ENCODE peak calls at places on chromosomes 2 and 18, in eight cellular contexts. V is pancreas, Y is epithelial cell of esophagus, E is aorta, B is IMR-90, U is body of pancreas, M is lower lobe of right lung, Q is mucosa of descending colon. A is an unnamed sample.

GRCh38 chr2:155846249-155846648 is 486.3 kb downstream of the NR4A2 start:
- DNase-seq in E (no peak), B (no peak), V (no peak), Y (peak; percentile 69), Q (no peak), M (no peak), U (no peak), A (no peak)

GRCh38 chr2:119724656-119725485 is 34.9 kb upstream of the PTPN4 start:
- DNase-seq in Y (no peak), B (no peak), U (no peak), Q (no peak), E (no peak), V (no peak), M (no peak), A (no peak)

GRCh38 chr2:31031132-31031706 is 107.0 kb downstream of the GALNT14 start:
- DNase-seq in Q (no peak), M (no peak), V (no peak), Y (no peak), U (no peak), E (no peak), B (no peak), A (no peak)

GRCh38 chr18:8801263-8801901 is 96.0 kb downstream of the MTCL1 start:
- DNase-seq in U (no peak), Q (no peak), B (peak; percentile 98), V (no peak), M (no peak), Y (peak; percentile 80), E (no peak), A (no peak)

GRCh38 chr2:233706720-233707119 is 6.0 kb upstream of the UGT1A5 start:
- DNase-seq in U (no peak), Y (peak; percentile 70), Q (no peak), V (no peak), M (no peak), E (no peak), B (peak; percentile 55), A (no peak)

GRCh38 chr18:25042641-25043051 is 309.3 kb downstream of the ZNF521 start:
- DNase-seq in Y (no peak), B (no peak), M (no peak), U (no peak), E (no peak), Q (peak; percentile 4), V (no peak), A (no peak)

GRCh38 chr18:4040391-4041172 is 414.5 kb downstream of the DLGAP1 start:
- DNase-seq in E (no peak), B (no peak), U (no peak), V (no peak), Q (no peak), Y (peak; percentile 38), M (no peak), A (no peak)

GRCh38 chr18:22552254-22552653 is 134.5 kb upstream of the CTAGE1 start:
- DNase-seq in V (no peak), E (no peak), M (no peak), Y (no peak), U (no peak), B (no peak), Q (no peak), A (no peak)

GRCh38 chr2:58042486-58042970 is 4.1 kb upstream of the VRK2 start:
- DNase-seq in Y (peak; percentile 91), M (no peak), U (no peak), E (no peak), V (no peak), Q (peak; percentile 11), B (peak; percentile 89), A (peak; percentile 14)

GRCh38 chr2:28681216-28681981 is 70.2 kb upstream of the PPP1CB start:
- DNase-seq in E (peak; percentile 79), B (peak; percentile 81), M (no peak), U (peak; percentile 41), Y (peak; percentile 69), V (no peak), Q (no peak), A (no peak)

GRCh38 chr2:152445791-152446201 is 110.8 kb downstream of the FMNL2 start:
- DNase-seq in Y (peak; percentile 90), M (no peak), E (no peak), V (no peak), U (no peak), B (peak; percentile 94), Q (no peak), A (no peak)

GRCh38 chr18:70920840-70921374 is 632.1 kb downstream of the SOCS6 start:
- DNase-seq in B (no peak), M (no peak), E (no peak), V (no peak), U (no peak), Y (no peak), Q (no peak), A (no peak)

GRCh38 chr2:214261683-214262082 is 149.2 kb upstream of the VWC2L start:
- DNase-seq in E (no peak), Y (peak; percentile 5), M (no peak), V (no peak), U (no peak), Q (no peak), B (peak; percentile 8), A (no peak)

GRCh38 chr2:31420936-31421335 is 6.4 kb upstream of the XDH start:
- DNase-seq in V (no peak), M (no peak), B (no peak), E (no peak), Q (no peak), U (no peak), Y (peak; percentile 30), A (no peak)

GRCh38 chr2:176769499-176770350 is 442.9 kb upstream of the HNRNPA3 start:
- DNase-seq in V (no peak), M (no peak), U (no peak), B (no peak), Y (no peak), Q (no peak), E (no peak), A (no peak)

GRCh38 chr18:10559566-10560456 is 34.0 kb downstream of the NAPG start:
- DNase-seq in U (no peak), E (no peak), M (no peak), V (no peak), Q (no peak), Y (peak; percentile 24), B (peak; percentile 28), A (no peak)

GRCh38 chr2:224982226-224982625 is 60.0 kb downstream of the DOCK10 start:
- DNase-seq in E (no peak), Q (no peak), Y (no peak), U (peak; percentile 12), B (no peak), V (no peak), M (no peak), A (no peak)
- H3K4me3 ChIP-seq in E (peak overlapping the region; percentile 94), Q (no peak overlapping the region), Y (no peak overlapping the region), U (no peak overlapping the region), B (no peak overlapping the region), V (no peak overlapping the region), M (peak overlapping the region; percentile 20), A (no peak overlapping the region)

GRCh38 chr2:130319536-130319935 is 23.2 kb upstream of the IMP4 start:
- DNase-seq in E (no peak), B (no peak), M (no peak), U (no peak), Y (peak; percentile 68), V (no peak), Q (no peak), A (no peak)
- H3K4me3 ChIP-seq in E (no peak overlapping the region), B (no peak overlapping the region), M (no peak overlapping the region), U (no peak overlapping the region), Y (no peak overlapping the region), V (no peak overlapping the region), Q (no peak overlapping the region), A (no peak overlapping the region)

DNA sequence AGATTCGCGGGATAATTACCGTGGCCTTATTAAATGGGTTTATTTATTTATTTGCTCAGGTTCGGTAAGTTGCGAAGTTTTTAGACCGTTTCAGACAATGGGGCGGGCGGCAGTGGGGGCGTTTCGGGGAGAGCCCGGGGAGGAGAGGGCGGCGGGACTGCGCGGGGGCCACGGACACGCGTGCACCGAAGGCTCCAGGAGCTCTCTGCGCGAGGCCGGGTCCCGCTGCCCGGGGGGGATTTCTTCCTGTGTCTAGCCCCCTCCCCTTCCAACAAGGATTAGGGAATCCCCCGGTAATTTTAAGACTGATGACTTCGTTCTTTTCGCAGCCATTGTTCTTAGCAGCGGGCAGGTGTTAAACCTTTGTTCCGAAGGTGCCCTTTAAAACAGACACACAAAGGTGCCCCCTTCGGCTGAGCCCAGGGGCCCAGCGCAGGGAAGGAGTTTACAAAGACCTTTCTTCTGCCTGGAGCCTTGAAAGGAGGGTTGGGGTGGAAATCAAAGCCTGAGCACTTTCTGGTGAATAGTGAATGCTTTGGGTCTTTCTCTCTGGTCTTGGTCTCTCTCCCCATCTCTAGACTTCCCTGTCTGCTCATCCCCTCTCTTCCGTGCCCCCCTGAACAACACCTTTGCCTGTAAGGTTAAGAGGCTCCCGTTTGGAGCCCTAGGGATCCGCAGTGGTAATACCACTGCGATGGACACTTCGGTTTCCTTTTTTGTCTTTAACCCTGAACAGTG is 2.1 kb downstream of the TRIB2 start:
- DNase-seq in B (no peak), E (no peak), V (no peak), Q (no peak), Y (peak; percentile 10), U (no peak), M (no peak), A (no peak)
- H3K4me3 ChIP-seq in B (peak overlapping the region; percentile 92), E (peak overlapping the region; percentile 92), V (peak overlapping the region; percentile 66), Q (peak overlapping the region; percentile 26), Y (peak overlapping the region; percentile 73), U (peak overlapping the region; percentile 62), M (peak overlapping the region; percentile 88), A (no peak overlapping the region)

GRCh38 chr2:105934467-105934866 is 189.8 kb downstream of the NCK2 start:
- DNase-seq in E (no peak), M (no peak), Q (no peak), Y (no peak), U (peak; percentile 11), V (no peak), B (no peak), A (peak; percentile 72)
- H3K4me3 ChIP-seq in E (no peak overlapping the region), M (no peak overlapping the region), Q (no peak overlapping the region), Y (no peak overlapping the region), U (no peak overlapping the region), V (peak overlapping the region; percentile 19), B (no peak overlapping the region), A (no peak overlapping the region)

GRCh38 chr2:196718796-196719564 is 79.5 kb downstream of the CCDC150 start:
- DNase-seq in Y (no peak), Q (no peak), U (peak; percentile 62), M (no peak), B (peak; percentile 75), E (no peak), V (peak; percentile 39), A (no peak)
- H3K4me3 ChIP-seq in Y (no peak overlapping the region), Q (no peak overlapping the region), U (no peak overlapping the region), M (no peak overlapping the region), B (no peak overlapping the region), E (no peak overlapping the region), V (no peak overlapping the region), A (no peak overlapping the region)

GRCh38 chr2:122519806-122520205 is 764.4 kb downstream of the TSN start:
- DNase-seq in U (no peak), V (no peak), Q (no peak), M (no peak), Y (peak; percentile 67), E (no peak), B (no peak), A (no peak)

GRCh38 chr2:122514451-122514996 is 759.1 kb downstream of the TSN start:
- DNase-seq in Y (no peak), V (no peak), Q (no peak), B (no peak), E (no peak), M (no peak), U (no peak), A (no peak)

GRCh38 chr2:122515731-122516130 is 760.3 kb downstream of the TSN start:
- DNase-seq in M (no peak), V (no peak), B (no peak), U (no peak), E (no peak), Y (no peak), Q (no peak), A (no peak)

GRCh38 chr2:122519366-122519765 is 763.9 kb downstream of the TSN start:
- DNase-seq in Q (no peak), U (no peak), B (no peak), M (no peak), E (no peak), Y (no peak), V (no peak), A (peak; percentile 39)

GRCh38 chr2:122516775-122517174 is 761.3 kb downstream of the TSN start:
- DNase-seq in Y (peak; percentile 28), E (no peak), M (no peak), U (no peak), Q (no peak), V (no peak), B (no peak), A (no peak)
- H3K4me3 ChIP-seq in Y (no peak overlapping the region), E (no peak overlapping the region), M (no peak overlapping the region), U (no peak overlapping the region), Q (no peak overlapping the region), V (no peak overlapping the region), B (no peak overlapping the region), A (no peak overlapping the region)